ENCODE peak calls at places on chromosomes 12 and 14, in seven cellular contexts. X is IMR-90, R is heart left ventricle, I is tibial nerve, T is K562, L is uterus, E is erythroblast. N is an unnamed sample.

GRCh38 chr14:55416866-55417265 is 5.2 kb upstream of the ATG14 start:
- DNase-seq in L (no peak), E (peak; percentile 58), X (no peak), T (peak; percentile 28), R (no peak), I (no peak), N (no peak)

GRCh38 chr12:120007272-120007671 is 18.2 kb downstream of the BICDL1 start:
- DNase-seq in T (no peak), L (no peak), I (no peak), R (no peak), E (no peak), X (no peak), N (no peak)

GRCh38 chr12:112303004-112303403 is 79.2 kb downstream of the HECTD4 start:
- DNase-seq in T (no peak), E (peak; percentile 14), R (no peak), I (no peak), X (peak; percentile 95), L (no peak), N (peak; percentile 72)

GRCh38 chr12:131102991-131103609 is 149.4 kb downstream of the ADGRD1 start:
- DNase-seq in I (peak; percentile 3), X (no peak), E (no peak), R (no peak), T (no peak), L (peak; percentile 7), N (no peak)

GRCh38 chr14:75025082-75025481 is 22.4 kb downstream of the EIF2B2 start:
- DNase-seq in T (peak; percentile 53), L (no peak), X (peak; percentile 69), R (no peak), I (no peak), E (no peak), N (no peak)

GRCh38 chr14:73740921-73741326 is 26.7 kb upstream of the PNMA1 start:
- DNase-seq in L (peak; percentile 84), E (peak; percentile 53), R (no peak), T (peak; percentile 56), X (no peak), I (peak; percentile 70), N (no peak)

GRCh38 chr12:62758216-62758615 is 176.7 kb downstream of the PPM1H start:
- DNase-seq in X (peak; percentile 96), I (no peak), E (no peak), L (no peak), T (no peak), R (no peak), N (no peak)

GRCh38 chr12:14698555-14698954 is 2.2 kb upstream of the GUCY2C start:
- DNase-seq in E (no peak), X (no peak), R (no peak), L (no peak), I (no peak), T (no peak), N (no peak)

GRCh38 chr14:26917086-26917485 is 319.3 kb upstream of the NOVA1 start:
- DNase-seq in L (no peak), E (peak; percentile 1), T (peak; percentile 6), R (no peak), I (no peak), X (peak; percentile 2), N (no peak)

GRCh38 chr12:51392556-51393237 is 1.5 kb upstream of the GALNT6 start:
- DNase-seq in T (no peak), I (no peak), E (peak; percentile 27), R (no peak), L (no peak), X (no peak), N (no peak)

GRCh38 chr12:88035271-88035906 is 6.2 kb upstream of the C12orf50 start:
- DNase-seq in E (peak; percentile 90), R (peak; percentile 90), L (peak; percentile 87), T (peak; percentile 88), I (peak; percentile 75), X (peak; percentile 84), N (peak; percentile 82)
- TF ChIP-seq POLR2A in E (peak; percentile 89), R (peak; percentile 88), L (peak; percentile 92), T (peak; percentile 95), I (peak; percentile 87), X (peak; percentile 69), N (peak; percentile 98)

GRCh38 chr12:116528067-116528466 is 31.1 kb upstream of the MAP1LC3B2 start:
- DNase-seq in I (no peak), L (no peak), R (no peak), T (no peak), E (no peak), X (peak; percentile 56), N (no peak)

GRCh38 chr12:116524311-116524710 is 34.9 kb upstream of the MAP1LC3B2 start:
- DNase-seq in L (no peak), E (no peak), R (no peak), T (no peak), X (no peak), I (no peak), N (no peak)

GRCh38 chr12:116528498-116528897 is 30.7 kb upstream of the MAP1LC3B2 start:
- DNase-seq in X (no peak), T (no peak), L (no peak), R (no peak), E (no peak), I (no peak), N (no peak)

GRCh38 chr12:116524964-116525379 is 34.2 kb upstream of the MAP1LC3B2 start:
- DNase-seq in T (no peak), I (no peak), L (peak; percentile 60), E (no peak), X (peak; percentile 47), R (no peak), N (no peak)

GRCh38 chr12:116525418-116526001 is 33.7 kb upstream of the MAP1LC3B2 start:
- DNase-seq in T (no peak), I (peak; percentile 40), E (no peak), L (peak; percentile 90), R (peak; percentile 46), X (peak; percentile 92), N (no peak)
- TF ChIP-seq POLR2A in T (no peak), I (no peak), E (no peak), L (no peak), R (no peak), X (peak; percentile 46), N (no peak)

DNA sequence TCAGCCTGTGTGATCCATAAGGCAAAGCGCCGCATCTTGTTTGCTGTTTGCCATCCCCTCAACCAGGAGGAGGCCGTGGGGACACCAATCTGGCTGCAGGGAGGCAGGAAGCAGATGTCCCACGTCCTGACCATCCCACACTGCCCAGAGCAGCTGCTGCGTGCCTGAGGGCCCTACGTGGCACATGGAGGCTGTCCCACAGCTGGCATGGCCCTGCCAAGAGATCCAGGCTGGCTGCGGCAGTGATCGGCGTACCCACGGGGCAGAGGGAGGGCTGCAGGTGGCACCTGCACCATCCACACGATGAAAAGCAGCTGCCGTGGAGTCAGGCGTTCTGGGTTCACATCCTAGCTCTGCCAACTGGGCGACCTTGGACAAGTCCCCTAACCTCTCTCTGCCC is 42.0 kb downstream of the NCOR2 start:
- DNase-seq in X (no peak), I (no peak), E (no peak), T (no peak), R (no peak), L (no peak), N (no peak)
- TF ChIP-seq POLR2A in X (no peak), I (no peak), E (no peak), T (no peak), R (no peak), L (no peak), N (no peak)

DNA sequence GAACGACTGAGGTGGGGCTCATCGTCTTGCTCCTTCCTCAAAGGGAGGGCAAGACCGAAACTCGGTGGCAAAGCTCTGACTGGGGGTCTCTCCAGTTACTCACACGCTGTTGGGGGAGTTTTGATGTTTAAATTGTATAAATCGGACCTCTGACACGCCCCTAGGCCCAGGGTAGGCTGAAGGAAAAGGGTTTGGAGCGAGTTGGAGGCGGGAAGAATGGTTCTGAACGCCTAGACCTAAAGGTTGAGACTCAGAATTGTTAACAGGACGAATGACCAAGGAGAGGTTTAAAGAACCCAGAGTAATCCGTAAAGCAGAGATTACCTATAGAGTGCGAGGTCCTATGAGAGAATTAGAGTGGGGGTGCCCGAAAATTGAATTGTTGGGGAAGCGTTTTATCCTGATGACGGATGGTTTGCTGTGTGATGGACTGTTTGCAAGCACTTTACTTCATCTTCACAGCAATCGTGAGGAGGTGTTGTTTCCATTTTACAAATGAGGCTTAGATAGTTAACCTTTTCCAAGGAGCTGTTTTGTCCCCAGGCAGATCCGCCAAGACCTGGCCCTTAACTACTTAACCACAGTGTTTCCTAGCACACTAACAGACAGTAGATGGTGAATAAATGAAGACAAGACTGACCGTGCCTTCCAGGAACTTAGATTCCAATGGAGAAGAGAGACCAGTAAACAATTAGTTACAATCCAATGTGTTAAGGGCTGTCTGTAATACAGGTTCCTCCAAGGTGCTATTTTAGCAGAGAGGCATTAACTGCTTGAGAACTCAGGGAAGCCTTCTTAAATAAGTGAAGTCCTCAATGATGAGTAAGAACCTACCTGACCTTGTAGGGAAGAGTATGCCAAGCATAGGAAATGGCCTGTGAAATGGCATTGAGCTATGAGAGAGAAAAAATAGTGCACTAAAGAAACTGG is 929 bp upstream of the UBE2N start:
- DNase-seq in X (peak; percentile 34), E (peak; percentile 45), T (no peak), R (no peak), I (no peak), L (no peak), N (no peak)
- TF ChIP-seq POLR2A in X (no peak), E (no peak), T (no peak), R (no peak), I (no peak), L (no peak), N (no peak)

DNA sequence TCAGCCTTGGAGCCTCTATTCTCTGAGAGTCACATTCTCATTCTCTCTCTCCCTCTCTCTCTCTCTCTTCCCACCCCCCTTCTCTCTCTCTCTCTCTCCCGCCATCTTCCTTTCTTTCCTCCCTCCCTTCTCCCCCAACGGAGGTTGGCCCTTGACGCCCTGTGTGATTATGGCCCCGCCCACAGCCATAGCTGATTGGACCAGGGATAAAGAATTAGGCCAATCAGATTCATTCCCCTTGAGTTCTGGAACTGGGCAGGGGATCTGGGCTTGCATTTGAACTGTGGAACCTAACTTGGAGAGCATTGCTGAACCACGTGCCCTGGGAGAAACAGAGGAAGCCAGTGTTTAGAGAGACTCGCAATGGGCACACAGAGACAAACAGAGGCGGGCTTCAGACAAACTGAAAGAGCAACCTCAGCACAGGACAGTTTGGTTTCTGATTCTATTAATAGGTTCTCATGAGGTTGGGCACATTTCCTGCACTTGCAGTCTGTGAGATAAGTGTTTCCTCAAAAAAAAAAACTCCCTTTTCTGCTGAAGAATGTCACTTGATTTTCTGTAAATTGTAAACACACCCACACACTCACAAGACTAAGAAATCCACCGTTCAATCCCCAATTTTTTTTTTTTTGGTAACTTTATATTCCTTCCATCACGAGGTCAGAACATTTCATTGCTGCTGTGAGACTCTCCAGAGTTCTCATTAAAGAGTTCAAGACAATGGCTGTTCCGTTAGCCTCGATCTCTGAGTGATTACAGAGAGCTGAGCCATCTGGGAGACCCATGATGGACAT is 3.6 kb upstream of the P2RX7 start:
- DNase-seq in T (peak; percentile 88), I (peak; percentile 80), L (peak; percentile 77), E (peak; percentile 68), R (peak; percentile 85), X (peak; percentile 27), N (peak; percentile 21)
- TF ChIP-seq POLR2A in T (peak; percentile 33), I (peak; percentile 54), L (no peak), E (no peak), R (no peak), X (no peak), N (no peak)

N was measured in H54.